ENCODE peak calls at places on chromosomes 11 and 22, in nine cellular contexts. One of them, this sample, is unnamed.

GRCh38 chr11:45755281-45755859 is 49.6 kb upstream of the SLC35C1 start:
- DNase-seq in endothelial cell of umbilical vein: no peak
- DNase-seq in HepG2: no peak
- DNase-seq in spleen: peak
- DNase-seq in stomach: no peak
- DNase-seq in H1: no peak
- DNase-seq in transverse colon: no peak
- DNase-seq in HCT116: no peak
- DNase-seq in GM23338: peak
- DNase-seq in this sample: no peak

GRCh38 chr11:107563702-107564101 is 1.8 kb downstream of the ALKBH8 start:
- DNase-seq in endothelial cell of umbilical vein: peak
- DNase-seq in HepG2: peak
- DNase-seq in spleen: no peak
- DNase-seq in stomach: no peak
- DNase-seq in H1: no peak
- DNase-seq in transverse colon: peak
- DNase-seq in HCT116: peak
- DNase-seq in GM23338: peak
- DNase-seq in this sample: no peak

GRCh38 chr11:64165842-64166635 is at the start of gene MACROD1:
- DNase-seq in endothelial cell of umbilical vein: peak
- DNase-seq in HepG2: peak
- DNase-seq in spleen: peak
- DNase-seq in stomach: peak
- DNase-seq in H1: peak
- DNase-seq in transverse colon: peak
- DNase-seq in HCT116: peak
- DNase-seq in GM23338: peak
- DNase-seq in this sample: peak

GRCh38 chr22:29202231-29203192 is 3.2 kb upstream of the EMID1 start:
- DNase-seq in endothelial cell of umbilical vein: peak
- DNase-seq in HepG2: peak
- DNase-seq in spleen: peak
- DNase-seq in stomach: peak
- DNase-seq in H1: no peak
- DNase-seq in transverse colon: peak
- DNase-seq in HCT116: no peak
- DNase-seq in GM23338: peak
- DNase-seq in this sample: no peak

GRCh38 chr11:62805991-62806441 is 776 bp upstream of the NXF1 start:
- DNase-seq in endothelial cell of umbilical vein: no peak
- DNase-seq in HepG2: no peak
- DNase-seq in spleen: no peak
- DNase-seq in stomach: no peak
- DNase-seq in H1: no peak
- DNase-seq in transverse colon: peak
- DNase-seq in HCT116: no peak
- DNase-seq in GM23338: peak
- DNase-seq in this sample: no peak

GRCh38 chr11:93528757-93529639 is 14.2 kb downstream of the SMCO4 start:
- DNase-seq in endothelial cell of umbilical vein: peak
- DNase-seq in HepG2: no peak
- DNase-seq in spleen: no peak
- DNase-seq in stomach: no peak
- DNase-seq in H1: no peak
- DNase-seq in transverse colon: no peak
- DNase-seq in HCT116: no peak
- DNase-seq in GM23338: no peak
- DNase-seq in this sample: peak

GRCh38 chr22:19497245-19497644 is 17.5 kb downstream of the CDC45 start:
- DNase-seq in endothelial cell of umbilical vein: peak
- DNase-seq in HepG2: no peak
- DNase-seq in spleen: no peak
- DNase-seq in stomach: no peak
- DNase-seq in H1: no peak
- DNase-seq in transverse colon: no peak
- DNase-seq in HCT116: no peak
- DNase-seq in GM23338: no peak
- DNase-seq in this sample: no peak

GRCh38 chr11:44466531-44467179 is 98.8 kb upstream of the CD82 start:
- DNase-seq in endothelial cell of umbilical vein: no peak
- DNase-seq in HepG2: no peak
- DNase-seq in spleen: no peak
- DNase-seq in stomach: no peak
- DNase-seq in H1: no peak
- DNase-seq in transverse colon: no peak
- DNase-seq in HCT116: no peak
- DNase-seq in GM23338: no peak
- DNase-seq in this sample: no peak

GRCh38 chr11:128919192-128919591 is 23.5 kb downstream of the TP53AIP1 start:
- DNase-seq in endothelial cell of umbilical vein: no peak
- DNase-seq in HepG2: no peak
- DNase-seq in spleen: peak
- DNase-seq in stomach: no peak
- DNase-seq in H1: no peak
- DNase-seq in transverse colon: no peak
- DNase-seq in HCT116: no peak
- DNase-seq in GM23338: no peak
- DNase-seq in this sample: no peak

GRCh38 chr22:29704528-29705285 is 15.1 kb upstream of the CABP7 start:
- DNase-seq in endothelial cell of umbilical vein: no peak
- DNase-seq in HepG2: peak
- DNase-seq in spleen: no peak
- DNase-seq in stomach: peak
- DNase-seq in H1: no peak
- DNase-seq in transverse colon: no peak
- DNase-seq in HCT116: no peak
- DNase-seq in GM23338: no peak
- DNase-seq in this sample: peak

GRCh38 chr11:35661539-35661938 is 1.0 kb upstream of the TRIM44 start:
- DNase-seq in endothelial cell of umbilical vein: no peak
- DNase-seq in HepG2: no peak
- DNase-seq in spleen: no peak
- DNase-seq in stomach: no peak
- DNase-seq in H1: no peak
- DNase-seq in transverse colon: no peak
- DNase-seq in HCT116: no peak
- DNase-seq in GM23338: no peak
- DNase-seq in this sample: no peak

GRCh38 chr11:118659314-118659939 is 20.0 kb downstream of the TREH start:
- DNase-seq in endothelial cell of umbilical vein: peak
- DNase-seq in HepG2: peak
- DNase-seq in spleen: peak
- DNase-seq in stomach: peak
- DNase-seq in H1: peak
- DNase-seq in transverse colon: peak
- DNase-seq in HCT116: peak
- DNase-seq in GM23338: peak
- DNase-seq in this sample: peak
- TF ChIP-seq POLR2AphosphoS5 in endothelial cell of umbilical vein: peak
- TF ChIP-seq POLR2AphosphoS5 in HepG2: no peak
- TF ChIP-seq POLR2AphosphoS5 in spleen: peak
- TF ChIP-seq POLR2AphosphoS5 in stomach: no peak
- TF ChIP-seq POLR2AphosphoS5 in H1: peak
- TF ChIP-seq POLR2AphosphoS5 in transverse colon: peak
- TF ChIP-seq POLR2AphosphoS5 in HCT116: peak
- TF ChIP-seq POLR2AphosphoS5 in GM23338: no peak
- TF ChIP-seq POLR2AphosphoS5 in this sample: peak

DNA sequence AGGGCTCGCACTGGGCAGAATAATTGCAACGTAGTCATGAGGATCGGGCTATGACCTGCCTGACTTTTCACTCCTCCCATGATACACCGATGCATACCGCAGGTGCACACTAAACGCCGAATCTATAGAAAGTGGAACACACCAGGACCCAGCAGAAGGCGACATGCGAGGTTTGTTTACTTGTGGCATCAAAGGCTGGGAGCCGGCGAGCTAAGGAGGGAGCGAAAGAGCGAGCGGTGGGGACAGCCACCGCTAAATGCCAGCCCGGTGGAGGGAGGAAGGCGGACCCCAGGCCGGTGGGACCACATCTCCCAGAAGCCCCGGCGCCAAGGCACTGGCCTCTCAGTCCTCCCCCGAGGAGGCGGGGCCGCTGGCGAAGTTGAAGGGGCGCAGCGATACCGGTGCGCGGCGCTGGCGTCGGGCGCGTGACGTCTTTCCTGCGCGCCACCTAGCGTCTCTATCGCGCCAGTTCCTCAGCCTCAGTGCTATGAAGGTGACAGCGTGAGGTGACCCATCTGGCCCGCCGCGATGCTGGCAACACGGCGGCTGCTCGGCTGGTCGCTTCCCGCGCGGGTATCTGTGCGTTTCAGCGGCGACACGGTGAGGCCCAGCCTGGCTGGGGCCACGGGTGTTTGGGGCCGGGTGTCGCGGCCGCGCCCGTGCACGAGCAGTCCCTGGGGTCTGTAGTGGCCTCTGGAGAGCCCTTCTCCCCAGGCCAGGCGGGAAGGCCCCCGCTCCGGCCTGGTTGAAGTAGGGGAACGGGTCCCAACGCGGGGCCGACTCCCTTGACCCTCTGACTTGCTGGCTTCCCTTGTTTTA is at the start of gene NDUFV1:
- DNase-seq in endothelial cell of umbilical vein: peak
- DNase-seq in HepG2: peak
- DNase-seq in spleen: peak
- DNase-seq in stomach: peak
- DNase-seq in H1: peak
- DNase-seq in transverse colon: peak
- DNase-seq in HCT116: peak
- DNase-seq in GM23338: peak
- DNase-seq in this sample: peak
- H3K4me3 ChIP-seq in endothelial cell of umbilical vein: peak
- H3K4me3 ChIP-seq in HepG2: peak
- H3K4me3 ChIP-seq in spleen: peak
- H3K4me3 ChIP-seq in stomach: peak
- H3K4me3 ChIP-seq in H1: peak
- H3K4me3 ChIP-seq in transverse colon: peak
- H3K4me3 ChIP-seq in HCT116: peak
- H3K4me3 ChIP-seq in GM23338: peak
- H3K4me3 ChIP-seq in this sample: peak

GRCh38 chr11:77542296-77542695 is 47.5 kb upstream of the AQP11 start:
- DNase-seq in endothelial cell of umbilical vein: no peak
- DNase-seq in HepG2: no peak
- DNase-seq in spleen: no peak
- DNase-seq in stomach: no peak
- DNase-seq in H1: no peak
- DNase-seq in transverse colon: no peak
- DNase-seq in HCT116: no peak
- DNase-seq in GM23338: no peak
- DNase-seq in this sample: no peak
- H3K27ac ChIP-seq in endothelial cell of umbilical vein: no peak
- H3K27ac ChIP-seq in HepG2: no peak
- H3K27ac ChIP-seq in spleen: no peak
- H3K27ac ChIP-seq in stomach: no peak
- H3K27ac ChIP-seq in H1: no peak
- H3K27ac ChIP-seq in transverse colon: no peak
- H3K27ac ChIP-seq in HCT116: no peak
- H3K27ac ChIP-seq in GM23338: no peak
- H3K27ac ChIP-seq in this sample: no peak

GRCh38 chr11:65606876-65607613 is 7.0 kb downstream of the MAP3K11 start:
- DNase-seq in endothelial cell of umbilical vein: peak
- DNase-seq in HepG2: no peak
- DNase-seq in spleen: peak
- DNase-seq in stomach: peak
- DNase-seq in H1: peak
- DNase-seq in transverse colon: peak
- DNase-seq in HCT116: peak
- DNase-seq in GM23338: peak
- DNase-seq in this sample: peak
- TF ChIP-seq POLR2AphosphoS5 in endothelial cell of umbilical vein: peak
- TF ChIP-seq POLR2AphosphoS5 in HepG2: no peak
- TF ChIP-seq POLR2AphosphoS5 in spleen: peak
- TF ChIP-seq POLR2AphosphoS5 in stomach: no peak
- TF ChIP-seq POLR2AphosphoS5 in H1: no peak
- TF ChIP-seq POLR2AphosphoS5 in transverse colon: no peak
- TF ChIP-seq POLR2AphosphoS5 in HCT116: peak
- TF ChIP-seq POLR2AphosphoS5 in GM23338: peak
- TF ChIP-seq POLR2AphosphoS5 in this sample: peak

GRCh38 chr11:57777969-57778317 is 16.3 kb downstream of the CTNND1 start:
- DNase-seq in endothelial cell of umbilical vein: peak
- DNase-seq in HepG2: peak
- DNase-seq in spleen: no peak
- DNase-seq in stomach: peak
- DNase-seq in H1: no peak
- DNase-seq in transverse colon: peak
- DNase-seq in HCT116: no peak
- DNase-seq in GM23338: peak
- DNase-seq in this sample: peak
- H3K4me3 ChIP-seq in endothelial cell of umbilical vein: peak
- H3K4me3 ChIP-seq in HepG2: peak
- H3K4me3 ChIP-seq in spleen: no peak
- H3K4me3 ChIP-seq in stomach: peak
- H3K4me3 ChIP-seq in H1: no peak
- H3K4me3 ChIP-seq in transverse colon: peak
- H3K4me3 ChIP-seq in HCT116: peak
- H3K4me3 ChIP-seq in GM23338: peak
- H3K4me3 ChIP-seq in this sample: peak

GRCh38 chr22:42770448-42770726 is 49.7 kb upstream of the A4GALT start:
- DNase-seq in endothelial cell of umbilical vein: no peak
- DNase-seq in HepG2: no peak
- DNase-seq in spleen: no peak
- DNase-seq in stomach: no peak
- DNase-seq in H1: no peak
- DNase-seq in transverse colon: no peak
- DNase-seq in HCT116: no peak
- DNase-seq in GM23338: no peak
- DNase-seq in this sample: no peak

GRCh38 chr22:42770941-42771647 is 50.4 kb upstream of the A4GALT start:
- DNase-seq in endothelial cell of umbilical vein: no peak
- DNase-seq in HepG2: no peak
- DNase-seq in spleen: no peak
- DNase-seq in stomach: no peak
- DNase-seq in H1: no peak
- DNase-seq in transverse colon: no peak
- DNase-seq in HCT116: no peak
- DNase-seq in GM23338: no peak
- DNase-seq in this sample: no peak

GRCh38 chr22:42769574-42770447 is 49.1 kb upstream of the A4GALT start:
- DNase-seq in endothelial cell of umbilical vein: peak
- DNase-seq in HepG2: no peak
- DNase-seq in spleen: peak
- DNase-seq in stomach: peak
- DNase-seq in H1: no peak
- DNase-seq in transverse colon: peak
- DNase-seq in HCT116: no peak
- DNase-seq in GM23338: no peak
- DNase-seq in this sample: peak

GRCh38 chr22:42772647-42773046 is 52.0 kb upstream of the A4GALT start:
- DNase-seq in endothelial cell of umbilical vein: no peak
- DNase-seq in HepG2: no peak
- DNase-seq in spleen: no peak
- DNase-seq in stomach: no peak
- DNase-seq in H1: no peak
- DNase-seq in transverse colon: no peak
- DNase-seq in HCT116: no peak
- DNase-seq in GM23338: no peak
- DNase-seq in this sample: no peak

GRCh38 chr22:42773161-42773560 is 52.5 kb upstream of the A4GALT start:
- DNase-seq in endothelial cell of umbilical vein: no peak
- DNase-seq in HepG2: no peak
- DNase-seq in spleen: no peak
- DNase-seq in stomach: no peak
- DNase-seq in H1: no peak
- DNase-seq in transverse colon: no peak
- DNase-seq in HCT116: no peak
- DNase-seq in GM23338: no peak
- DNase-seq in this sample: no peak
- H3K27ac ChIP-seq in endothelial cell of umbilical vein: no peak
- H3K27ac ChIP-seq in HepG2: no peak
- H3K27ac ChIP-seq in spleen: no peak
- H3K27ac ChIP-seq in stomach: peak
- H3K27ac ChIP-seq in H1: no peak
- H3K27ac ChIP-seq in transverse colon: no peak
- H3K27ac ChIP-seq in HCT116: no peak
- H3K27ac ChIP-seq in GM23338: no peak
- H3K27ac ChIP-seq in this sample: no peak

GRCh38 chr11:19597194-19597593 is 115.4 kb upstream of the NAV2 start:
- DNase-seq in endothelial cell of umbilical vein: peak
- DNase-seq in HepG2: no peak
- DNase-seq in spleen: no peak
- DNase-seq in stomach: no peak
- DNase-seq in H1: no peak
- DNase-seq in transverse colon: no peak
- DNase-seq in HCT116: no peak
- DNase-seq in GM23338: no peak
- DNase-seq in this sample: no peak
- TF ChIP-seq POLR2AphosphoS5 in endothelial cell of umbilical vein: no peak
- TF ChIP-seq POLR2AphosphoS5 in HepG2: no peak
- TF ChIP-seq POLR2AphosphoS5 in spleen: no peak
- TF ChIP-seq POLR2AphosphoS5 in stomach: no peak
- TF ChIP-seq POLR2AphosphoS5 in H1: no peak
- TF ChIP-seq POLR2AphosphoS5 in transverse colon: no peak
- TF ChIP-seq POLR2AphosphoS5 in HCT116: no peak
- TF ChIP-seq POLR2AphosphoS5 in GM23338: no peak
- TF ChIP-seq POLR2AphosphoS5 in this sample: no peak